ENCODE peak calls at places on chromosome 10, in six cellular contexts. R is neural crest cell; H is stimulated activated CD8-positive, alpha-beta memory T cell treated with anti-CD3 and anti-CD28 coated beads, Interleukin-4, amount 100 ng/mL, for 1 hour; A is ascending aorta; X is vagina; V is mucosa of gallbladder. G is an unnamed sample.

GRCh38 chr10:90168244-90168643 is 466.9 kb downstream of the KIF20B start:
- DNase-seq in H (no peak), R (no peak), V (no peak), X (no peak), A (no peak), G (no peak)

GRCh38 chr10:109978481-109978880 is 29.3 kb upstream of the ADD3 start:
- DNase-seq in H (peak; percentile 33), V (peak; percentile 36), A (no peak), R (peak; percentile 33), X (no peak), G (peak; percentile 59)

GRCh38 chr10:88245974-88246511 is 337.1 kb downstream of the RNLS start:
- DNase-seq in R (no peak), A (no peak), X (no peak), H (no peak), V (no peak), G (no peak)

GRCh38 chr10:127228195-127228785 is 31.9 kb upstream of the INSYN2A start:
- DNase-seq in X (no peak), A (peak; percentile 12), H (no peak), V (no peak), R (no peak), G (no peak)

GRCh38 chr10:88897019-88897853 is 17.2 kb downstream of the STAMBPL1 start:
- DNase-seq in X (no peak), A (no peak), H (no peak), R (no peak), V (no peak), G (no peak)

GRCh38 chr10:48247680-48248079 is 26.8 kb downstream of the FRMPD2 start:
- DNase-seq in A (no peak), V (no peak), X (no peak), R (no peak), H (no peak), G (no peak)

GRCh38 chr10:33333260-33334169 is 952 bp downstream of the NRP1 start:
- DNase-seq in A (no peak), R (no peak), X (no peak), H (no peak), V (peak; percentile 25), G (no peak)

GRCh38 chr10:35942052-35942451 is 300.0 kb upstream of the FZD8 start:
- DNase-seq in V (no peak), R (no peak), X (no peak), A (no peak), H (no peak), G (no peak)

GRCh38 chr10:58829839-58830238 is 317.2 kb downstream of the BICC1 start:
- DNase-seq in H (no peak), A (no peak), X (no peak), V (no peak), R (no peak), G (no peak)

GRCh38 chr10:103795634-103796265 is 59.6 kb downstream of the SH3PXD2A start:
- DNase-seq in H (no peak), X (no peak), V (no peak), R (no peak), A (no peak), G (no peak)

GRCh38 chr10:44010873-44011602 is 362.4 kb upstream of the ZNF32 start:
- DNase-seq in X (peak; percentile 34), V (no peak), H (no peak), A (no peak), R (no peak), G (no peak)

GRCh38 chr10:28095791-28096367 is 97.0 kb upstream of the ODAD2 start:
- DNase-seq in V (no peak), A (no peak), H (no peak), X (no peak), R (no peak), G (no peak)

GRCh38 chr10:98055875-98056516 is 25.6 kb upstream of the CRTAC1 start:
- DNase-seq in V (no peak), X (no peak), A (no peak), R (peak; percentile 50), H (no peak), G (no peak)

GRCh38 chr10:123517376-123517775 is 148.8 kb upstream of the GPR26 start:
- DNase-seq in A (no peak), H (no peak), X (no peak), V (no peak), R (no peak), G (no peak)

GRCh38 chr10:75356484-75356883 is 45.1 kb downstream of the ZNF503 start:
- DNase-seq in R (no peak), A (no peak), V (no peak), X (no peak), H (no peak), G (no peak)

GRCh38 chr10:128922619-128923018 is 544.4 kb upstream of the MGMT start:
- DNase-seq in R (no peak), V (no peak), X (no peak), H (no peak), A (no peak), G (no peak)

GRCh38 chr10:63264852-63265617 is 131.9 kb downstream of the NRBF2 start:
- DNase-seq in X (no peak), A (no peak), V (peak; percentile 35), H (peak; percentile 16), R (no peak), G (no peak)

GRCh38 chr10:92957223-92958010 is 103.2 kb upstream of the CYP26C1 start:
- DNase-seq in R (no peak), H (no peak), X (no peak), A (no peak), V (no peak), G (no peak)

GRCh38 chr10:22379059-22379458 is 33.8 kb downstream of the SPAG6 start:
- DNase-seq in A (no peak), R (no peak), H (no peak), V (no peak), X (no peak), G (no peak)

GRCh38 chr10:113709221-113709838 is 29.6 kb downstream of the CASP7 start:
- DNase-seq in V (no peak), R (no peak), H (no peak), X (no peak), A (no peak), G (no peak)

GRCh38 chr10:129758180-129758579 is 205.9 kb downstream of the EBF3 start:
- DNase-seq in V (no peak), X (peak; percentile 61), R (no peak), H (no peak), A (no peak), G (peak; percentile 4)

GRCh38 chr10:2137549-2138174 is 400.3 kb upstream of the ADARB2 start:
- DNase-seq in X (no peak), R (no peak), A (no peak), H (no peak), V (no peak), G (no peak)

GRCh38 chr10:68105820-68106219 is 3.5 kb upstream of the MYPN start:
- DNase-seq in X (no peak), H (no peak), A (no peak), V (no peak), R (no peak), G (no peak)

GRCh38 chr10:119401671-119402395 is 140.7 kb downstream of the RGS10 start:
- DNase-seq in V (no peak), X (no peak), R (no peak), H (no peak), A (peak; percentile 45), G (no peak)

GRCh38 chr10:129670124-129670523 is 203.1 kb downstream of the MGMT start:
- DNase-seq in V (no peak), A (no peak), X (no peak), R (no peak), H (no peak), G (no peak)

GRCh38 chr10:27147701-27148100 is 6.5 kb downstream of the YME1L1 start:
- DNase-seq in V (no peak), H (no peak), A (no peak), X (no peak), R (no peak), G (no peak)

GRCh38 chr10:71766717-71767419 is 6.5 kb downstream of the VSIR start:
- DNase-seq in R (no peak), H (no peak), X (no peak), V (peak; percentile 88), A (no peak), G (no peak)

GRCh38 chr10:86259901-86260562 is 106.6 kb downstream of the GRID1 start:
- DNase-seq in R (no peak), H (no peak), X (peak; percentile 34), A (no peak), V (no peak), G (no peak)

GRCh38 chr10:5187852-5188251 is 2.9 kb upstream of the AKR1C8 start:
- DNase-seq in V (no peak), X (no peak), A (no peak), R (no peak), H (no peak), G (no peak)

GRCh38 chr10:14478639-14479038 is 147.9 kb upstream of the FRMD4A start:
- DNase-seq in A (no peak), R (peak; percentile 28), V (peak; percentile 66), X (no peak), H (no peak), G (no peak)

GRCh38 chr10:108566216-108567107 is 1356.8 kb downstream of the XPNPEP1 start:
- DNase-seq in X (no peak), R (no peak), H (no peak), V (no peak), A (no peak), G (no peak)

GRCh38 chr10:100075426-100076220 is 6.0 kb downstream of the CPN1 start:
- DNase-seq in A (no peak), R (no peak), V (no peak), H (no peak), X (no peak), G (no peak)

GRCh38 chr10:62818426-62819011 is 2.4 kb upstream of the EGR2 start:
- DNase-seq in X (no peak), V (no peak), A (no peak), H (no peak), R (peak; percentile 50), G (no peak)

GRCh38 chr10:24251547-24251946 is 42.6 kb downstream of the KIAA1217 start:
- DNase-seq in A (no peak), R (no peak), H (no peak), X (no peak), V (no peak), G (no peak)

GRCh38 chr10:96495544-96495943 is 18.2 kb downstream of the TLL2 start:
- DNase-seq in X (peak; percentile 16), A (no peak), R (no peak), H (no peak), V (no peak), G (no peak)

GRCh38 chr10:11208908-11209809 is 191.5 kb downstream of the CELF2 start:
- DNase-seq in H (no peak), V (no peak), R (no peak), A (no peak), X (no peak), G (no peak)